ENCODE peak calls at places on chromosomes 13 and 19, in six cellular contexts. Z is HS-5, P is NCI-H1694, M is cardiac muscle cell, U is glomerular endothelial cell, G is GM23248. N is an unnamed sample.

GRCh38 chr19:17340302-17340870 is 3.0 kb downstream of the GTPBP3 start:
- DNase-seq in Z (no peak), P (no peak), M (no peak), U (no peak), G (no peak), N (no peak)

GRCh38 chr13:25890671-25891212 is 161.1 kb downstream of the SHISA2 start:
- DNase-seq in Z (no peak), P (peak), M (no peak), U (no peak), G (no peak), N (no peak)

GRCh38 chr13:85521586-85521985 is 277.6 kb downstream of the SLITRK6 start:
- DNase-seq in Z (no peak), P (no peak), M (no peak), U (no peak), G (no peak), N (no peak)

GRCh38 chr19:2426661-2427322 is 594 bp downstream of the TIMM13 start:
- DNase-seq in Z (no peak), P (no peak), M (peak), U (no peak), G (peak), N (peak)

GRCh38 chr13:80336335-80336734 is 4.6 kb downstream of the SPRY2 start:
- DNase-seq in Z (no peak), P (no peak), M (no peak), U (no peak), G (peak), N (peak)

GRCh38 chr13:48265217-48265815 is 32.3 kb downstream of the ITM2B start:
- DNase-seq in Z (no peak), P (no peak), M (no peak), U (no peak), G (no peak), N (no peak)

GRCh38 chr19:49165111-49165750 is 7.6 kb downstream of the TRPM4 start:
- DNase-seq in Z (no peak), P (no peak), M (peak), U (peak), G (no peak), N (no peak)

GRCh38 chr19:55487884-55488687 is at the start of gene SSC5D:
- DNase-seq in Z (no peak), P (no peak), M (no peak), U (no peak), G (peak), N (peak)

GRCh38 chr19:30669329-30670010 is 297.3 kb downstream of the ZNF536 start:
- DNase-seq in Z (no peak), P (peak), M (peak), U (no peak), G (peak), N (peak)

GRCh38 chr19:38745316-38745715 is 1.0 kb upstream of the CAPN12 start:
- DNase-seq in Z (no peak), P (no peak), M (no peak), U (no peak), G (no peak), N (no peak)

GRCh38 chr13:101258071-101258470 is 158.2 kb downstream of the NALCN start:
- DNase-seq in Z (peak), P (no peak), M (no peak), U (peak), G (peak), N (peak)

GRCh38 chr13:42274386-42275097 is 2.6 kb downstream of the AKAP11 start:
- DNase-seq in Z (no peak), P (no peak), M (no peak), U (no peak), G (no peak), N (no peak)

GRCh38 chr13:60329221-60329983 is 67.6 kb upstream of the TDRD3 start:
- DNase-seq in Z (no peak), P (no peak), M (peak), U (no peak), G (peak), N (peak)

GRCh38 chr13:101346942-101347728 is 69.2 kb downstream of the NALCN start:
- DNase-seq in Z (no peak), P (no peak), M (no peak), U (no peak), G (peak), N (peak)

GRCh38 chr19:35752746-35753350 is 4.0 kb downstream of the HSPB6 start:
- DNase-seq in Z (no peak), P (no peak), M (no peak), U (no peak), G (no peak), N (no peak)

GRCh38 chr19:19207637-19208582 is 3.8 kb upstream of the NCAN start:
- DNase-seq in Z (no peak), P (no peak), M (no peak), U (no peak), G (no peak), N (no peak)

GRCh38 chr13:44312898-44313551 is 60.6 kb upstream of the SERP2 start:
- DNase-seq in Z (peak), P (no peak), M (no peak), U (no peak), G (peak), N (peak)

GRCh38 chr13:93951153-93951552 is 528.3 kb downstream of the DCT start:
- DNase-seq in Z (no peak), P (no peak), M (no peak), U (no peak), G (peak), N (peak)

GRCh38 chr19:10270616-10271394 is at the start of gene ICAM1:
- DNase-seq in Z (peak), P (no peak), M (no peak), U (peak), G (peak), N (peak)

GRCh38 chr19:14450168-14450874 is 17.2 kb downstream of the PKN1 start:
- DNase-seq in Z (no peak), P (no peak), M (no peak), U (no peak), G (peak), N (peak)

GRCh38 chr19:50676625-50677197 is 27.5 kb downstream of the C19orf81 start:
- DNase-seq in Z (no peak), P (no peak), M (no peak), U (no peak), G (no peak), N (no peak)

GRCh38 chr19:58516246-58516836 is 3.3 kb downstream of the ZBTB45 start:
- DNase-seq in Z (no peak), P (no peak), M (no peak), U (no peak), G (no peak), N (no peak)

GRCh38 chr13:73228546-73228945 is 169.7 kb downstream of the KLF5 start:
- DNase-seq in Z (no peak), P (no peak), M (no peak), U (no peak), G (peak), N (peak)